ENCODE peak calls at places on chromosomes 4 and X, in five cellular contexts. One of them, this sample, is unnamed.

GRCh38 chr4:111806331-111806730 is 338.9 kb upstream of the FAM241A start:
- DNase-seq in activated naive CD4-positive, alpha-beta T cell treated with anti-CD3 and anti-CD28 coated beads, Interleukin-2, amount 50 U/mL, for 16 hours: no peak
- DNase-seq in Calu3: peak
- DNase-seq in PC-3: peak
- DNase-seq in DMS153: no peak
- DNase-seq in this sample: peak

GRCh38 chr4:7607156-7607910 is 172.6 kb upstream of the PSAPL1 start:
- DNase-seq in activated naive CD4-positive, alpha-beta T cell treated with anti-CD3 and anti-CD28 coated beads, Interleukin-2, amount 50 U/mL, for 16 hours: no peak
- DNase-seq in Calu3: no peak
- DNase-seq in PC-3: no peak
- DNase-seq in DMS153: no peak
- DNase-seq in this sample: no peak

GRCh38 chr4:13627185-13627605 is 330 bp downstream of the BOD1L1 start:
- DNase-seq in activated naive CD4-positive, alpha-beta T cell treated with anti-CD3 and anti-CD28 coated beads, Interleukin-2, amount 50 U/mL, for 16 hours: no peak
- DNase-seq in Calu3: no peak
- DNase-seq in PC-3: no peak
- DNase-seq in DMS153: no peak
- DNase-seq in this sample: no peak

GRCh38 chr4:41784191-41784979 is 35.9 kb upstream of the PHOX2B start:
- DNase-seq in activated naive CD4-positive, alpha-beta T cell treated with anti-CD3 and anti-CD28 coated beads, Interleukin-2, amount 50 U/mL, for 16 hours: no peak
- DNase-seq in Calu3: no peak
- DNase-seq in PC-3: no peak
- DNase-seq in DMS153: no peak
- DNase-seq in this sample: no peak

GRCh38 chrX:48728653-48729052 is 32.1 kb downstream of the SUV39H1 start:
- DNase-seq in activated naive CD4-positive, alpha-beta T cell treated with anti-CD3 and anti-CD28 coated beads, Interleukin-2, amount 50 U/mL, for 16 hours: no peak
- DNase-seq in Calu3: no peak
- DNase-seq in PC-3: no peak
- DNase-seq in DMS153: no peak
- DNase-seq in this sample: no peak

GRCh38 chrX:131734621-131735020 is 190.7 kb downstream of the OR13H1 start:
- DNase-seq in activated naive CD4-positive, alpha-beta T cell treated with anti-CD3 and anti-CD28 coated beads, Interleukin-2, amount 50 U/mL, for 16 hours: no peak
- DNase-seq in Calu3: no peak
- DNase-seq in PC-3: no peak
- DNase-seq in DMS153: no peak
- DNase-seq in this sample: no peak

GRCh38 chrX:21847342-21847741 is 7.9 kb downstream of the MBTPS2 start:
- DNase-seq in activated naive CD4-positive, alpha-beta T cell treated with anti-CD3 and anti-CD28 coated beads, Interleukin-2, amount 50 U/mL, for 16 hours: no peak
- DNase-seq in Calu3: no peak
- DNase-seq in PC-3: no peak
- DNase-seq in DMS153: no peak
- DNase-seq in this sample: no peak

GRCh38 chrX:32998776-32999175 is 212.6 kb downstream of the DMD start:
- DNase-seq in activated naive CD4-positive, alpha-beta T cell treated with anti-CD3 and anti-CD28 coated beads, Interleukin-2, amount 50 U/mL, for 16 hours: no peak
- DNase-seq in Calu3: no peak
- DNase-seq in PC-3: no peak
- DNase-seq in DMS153: no peak
- DNase-seq in this sample: no peak

GRCh38 chr4:89767924-89768323 is 69.0 kb downstream of the SNCA start:
- DNase-seq in activated naive CD4-positive, alpha-beta T cell treated with anti-CD3 and anti-CD28 coated beads, Interleukin-2, amount 50 U/mL, for 16 hours: no peak
- DNase-seq in Calu3: no peak
- DNase-seq in PC-3: no peak
- DNase-seq in DMS153: no peak
- DNase-seq in this sample: no peak

GRCh38 chr4:1376841-1377605 is 29.2 kb downstream of the NKX1-1 start:
- DNase-seq in activated naive CD4-positive, alpha-beta T cell treated with anti-CD3 and anti-CD28 coated beads, Interleukin-2, amount 50 U/mL, for 16 hours: no peak
- DNase-seq in Calu3: no peak
- DNase-seq in PC-3: no peak
- DNase-seq in DMS153: no peak
- DNase-seq in this sample: no peak

GRCh38 chr4:2788101-2788500 is 4.8 kb upstream of the SH3BP2 start:
- DNase-seq in activated naive CD4-positive, alpha-beta T cell treated with anti-CD3 and anti-CD28 coated beads, Interleukin-2, amount 50 U/mL, for 16 hours: no peak
- DNase-seq in Calu3: no peak
- DNase-seq in PC-3: no peak
- DNase-seq in DMS153: no peak
- DNase-seq in this sample: no peak

GRCh38 chr4:48585401-48585800 is 95.3 kb downstream of the ZAR1 start:
- DNase-seq in activated naive CD4-positive, alpha-beta T cell treated with anti-CD3 and anti-CD28 coated beads, Interleukin-2, amount 50 U/mL, for 16 hours: no peak
- DNase-seq in Calu3: no peak
- DNase-seq in PC-3: no peak
- DNase-seq in DMS153: no peak
- DNase-seq in this sample: no peak

GRCh38 chr4:212438-213174 is 88.3 kb downstream of the ZNF718 start:
- DNase-seq in activated naive CD4-positive, alpha-beta T cell treated with anti-CD3 and anti-CD28 coated beads, Interleukin-2, amount 50 U/mL, for 16 hours: no peak
- DNase-seq in Calu3: no peak
- DNase-seq in PC-3: no peak
- DNase-seq in DMS153: no peak
- DNase-seq in this sample: no peak

GRCh38 chr4:102501176-102501634 is at the start of gene NFKB1:
- DNase-seq in activated naive CD4-positive, alpha-beta T cell treated with anti-CD3 and anti-CD28 coated beads, Interleukin-2, amount 50 U/mL, for 16 hours: peak
- DNase-seq in Calu3: peak
- DNase-seq in PC-3: peak
- DNase-seq in DMS153: no peak
- DNase-seq in this sample: no peak

GRCh38 chr4:168803727-168804126 is 206.3 kb downstream of the CBR4 start:
- DNase-seq in activated naive CD4-positive, alpha-beta T cell treated with anti-CD3 and anti-CD28 coated beads, Interleukin-2, amount 50 U/mL, for 16 hours: no peak
- DNase-seq in Calu3: no peak
- DNase-seq in PC-3: no peak
- DNase-seq in DMS153: no peak
- DNase-seq in this sample: no peak

GRCh38 chr4:25437951-25438350 is 60.9 kb downstream of the ANAPC4 start:
- DNase-seq in activated naive CD4-positive, alpha-beta T cell treated with anti-CD3 and anti-CD28 coated beads, Interleukin-2, amount 50 U/mL, for 16 hours: no peak
- DNase-seq in Calu3: no peak
- DNase-seq in PC-3: no peak
- DNase-seq in DMS153: no peak
- DNase-seq in this sample: no peak

GRCh38 chrX:119482041-119482440 is 13.8 kb downstream of the SLC25A5 start:
- DNase-seq in activated naive CD4-positive, alpha-beta T cell treated with anti-CD3 and anti-CD28 coated beads, Interleukin-2, amount 50 U/mL, for 16 hours: no peak
- DNase-seq in Calu3: no peak
- DNase-seq in PC-3: no peak
- DNase-seq in DMS153: no peak
- DNase-seq in this sample: no peak

GRCh38 chr4:1684756-1685603 is 867 bp upstream of the FAM53A start:
- DNase-seq in activated naive CD4-positive, alpha-beta T cell treated with anti-CD3 and anti-CD28 coated beads, Interleukin-2, amount 50 U/mL, for 16 hours: no peak
- DNase-seq in Calu3: peak
- DNase-seq in PC-3: no peak
- DNase-seq in DMS153: no peak
- DNase-seq in this sample: no peak

GRCh38 chr4:140092094-140092820 is 61.7 kb downstream of the MAML3 start:
- DNase-seq in activated naive CD4-positive, alpha-beta T cell treated with anti-CD3 and anti-CD28 coated beads, Interleukin-2, amount 50 U/mL, for 16 hours: no peak
- DNase-seq in Calu3: peak
- DNase-seq in PC-3: peak
- DNase-seq in DMS153: peak
- DNase-seq in this sample: no peak

GRCh38 chr4:90234916-90235547 is 107.8 kb downstream of the CCSER1 start:
- DNase-seq in activated naive CD4-positive, alpha-beta T cell treated with anti-CD3 and anti-CD28 coated beads, Interleukin-2, amount 50 U/mL, for 16 hours: no peak
- DNase-seq in Calu3: peak
- DNase-seq in PC-3: no peak
- DNase-seq in DMS153: no peak
- DNase-seq in this sample: no peak

GRCh38 chrX:112048707-112049106 is 33.9 kb downstream of the TRPC5 start:
- DNase-seq in activated naive CD4-positive, alpha-beta T cell treated with anti-CD3 and anti-CD28 coated beads, Interleukin-2, amount 50 U/mL, for 16 hours: no peak
- DNase-seq in Calu3: no peak
- DNase-seq in PC-3: no peak
- DNase-seq in DMS153: no peak
- DNase-seq in this sample: no peak

GRCh38 chr4:151012376-151012775 is 2.7 kb downstream of the LRBA start:
- DNase-seq in activated naive CD4-positive, alpha-beta T cell treated with anti-CD3 and anti-CD28 coated beads, Interleukin-2, amount 50 U/mL, for 16 hours: no peak
- DNase-seq in Calu3: no peak
- DNase-seq in PC-3: no peak
- DNase-seq in DMS153: no peak
- DNase-seq in this sample: no peak

GRCh38 chr4:148056879-148057278 is 325.0 kb downstream of the ARHGAP10 start:
- DNase-seq in activated naive CD4-positive, alpha-beta T cell treated with anti-CD3 and anti-CD28 coated beads, Interleukin-2, amount 50 U/mL, for 16 hours: peak
- DNase-seq in Calu3: peak
- DNase-seq in PC-3: peak
- DNase-seq in DMS153: no peak
- DNase-seq in this sample: peak

GRCh38 chr4:39353478-39354177 is 12.5 kb downstream of the RFC1 start:
- DNase-seq in activated naive CD4-positive, alpha-beta T cell treated with anti-CD3 and anti-CD28 coated beads, Interleukin-2, amount 50 U/mL, for 16 hours: no peak
- DNase-seq in Calu3: no peak
- DNase-seq in PC-3: no peak
- DNase-seq in DMS153: no peak
- DNase-seq in this sample: no peak

GRCh38 chr4:141350122-141350904 is 129.6 kb downstream of the ZNF330 start:
- DNase-seq in activated naive CD4-positive, alpha-beta T cell treated with anti-CD3 and anti-CD28 coated beads, Interleukin-2, amount 50 U/mL, for 16 hours: no peak
- DNase-seq in Calu3: peak
- DNase-seq in PC-3: peak
- DNase-seq in DMS153: peak
- DNase-seq in this sample: no peak

This sample was measured in HCT116.